ENCODE peak calls at places on chromosomes 2 and 18, in six cellular contexts. D is GM12864, G is foreskin fibroblast, E is progenitor cell of endocrine pancreas, S is endodermal cell, X is choroid plexus epithelial cell. Q is an unnamed sample.
A peak's percentile ranks its signal among the peaks of the same experiment; 100 is the strongest.

GRCh38 chr2:10712186-10712809 is 9.1 kb upstream of the ATP6V1C2 start:
- DNase-seq in X (no peak), E (no peak), D (no peak), S (peak; percentile 54), G (no peak), Q (no peak)

GRCh38 chr18:58314284-58314683 is 270.3 kb downstream of the NEDD4L start:
- DNase-seq in D (no peak), G (peak; percentile 93), E (no peak), X (peak; percentile 83), S (no peak), Q (no peak)

GRCh38 chr2:224027070-224027469 is 12.0 kb downstream of the SERPINE2 start:
- DNase-seq in X (no peak), G (no peak), E (no peak), S (peak; percentile 96), D (no peak), Q (no peak)

GRCh38 chr18:31685097-31686082 is 1.0 kb upstream of the B4GALT6 start:
- DNase-seq in S (peak; percentile 92), X (peak; percentile 75), G (peak; percentile 48), D (peak; percentile 48), E (peak; percentile 77), Q (peak; percentile 19)

GRCh38 chr2:117944816-117945215 is 69.1 kb downstream of the CCDC93 start:
- DNase-seq in X (no peak), S (no peak), G (no peak), E (no peak), D (no peak), Q (no peak)

GRCh38 chr2:2173633-2174032 is 157.4 kb downstream of the MYT1L start:
- DNase-seq in E (no peak), S (no peak), X (no peak), G (no peak), D (no peak), Q (no peak)

GRCh38 chr2:8589721-8590120 is 92.1 kb upstream of the ID2 start:
- DNase-seq in D (no peak), S (no peak), X (no peak), G (no peak), E (no peak), Q (no peak)

GRCh38 chr2:19048593-19049264 is 309.7 kb downstream of the OSR1 start:
- DNase-seq in S (no peak), X (peak; percentile 27), D (no peak), E (no peak), G (no peak), Q (no peak)

GRCh38 chr2:233247744-233248143 is 3.7 kb upstream of the ATG16L1 start:
- DNase-seq in D (no peak), G (peak; percentile 21), E (no peak), X (no peak), S (no peak), Q (no peak)

GRCh38 chr2:127029652-127030051 is 77.3 kb downstream of the BIN1 start:
- DNase-seq in D (no peak), E (no peak), G (no peak), X (peak; percentile 81), S (no peak), Q (no peak)

GRCh38 chr2:145075454-145076062 is 555.6 kb upstream of the ZEB2 start:
- DNase-seq in X (peak; percentile 47), E (no peak), D (no peak), G (no peak), S (no peak), Q (no peak)

GRCh38 chr18:40431071-40431998 is 1523.7 kb upstream of the PIK3C3 start:
- DNase-seq in S (no peak), E (no peak), G (no peak), D (no peak), X (peak; percentile 7), Q (peak; percentile 73)

GRCh38 chr18:43692291-43692690 is 415.0 kb upstream of the SYT4 start:
- DNase-seq in G (peak; percentile 33), S (no peak), E (no peak), D (no peak), X (peak; percentile 61), Q (no peak)

GRCh38 chr2:25198209-25198525 is 29.8 kb upstream of the POMC start:
- DNase-seq in X (no peak), S (no peak), G (no peak), E (no peak), D (no peak), Q (no peak)

GRCh38 chr2:209525834-209526281 is 102.0 kb downstream of the MAP2 start:
- DNase-seq in E (no peak), D (no peak), X (peak; percentile 93), G (peak; percentile 67), S (no peak), Q (no peak)

GRCh38 chr2:53202063-53202462 is 565.5 kb upstream of the CHAC2 start:
- DNase-seq in X (peak; percentile 79), E (no peak), S (no peak), G (peak; percentile 9), D (no peak), Q (peak; percentile 39)

GRCh38 chr18:13528739-13529392 is 197.5 kb downstream of the FAM210A start:
- DNase-seq in S (peak; percentile 14), G (no peak), X (no peak), E (no peak), D (no peak), Q (no peak)

GRCh38 chr2:68292108-68292710 is 27.5 kb downstream of the CNRIP1 start:
- DNase-seq in E (no peak), X (peak; percentile 63), G (no peak), D (peak; percentile 22), S (peak; percentile 58), Q (no peak)

GRCh38 chr2:182726473-182726872 is 10.4 kb downstream of the DNAJC10 start:
- DNase-seq in G (no peak), X (no peak), D (no peak), E (no peak), S (no peak), Q (no peak)

GRCh38 chr2:200599206-200599605 is 13.4 kb downstream of the AOX1 start:
- DNase-seq in E (no peak), D (no peak), X (no peak), S (no peak), G (no peak), Q (no peak)

GRCh38 chr2:19898592-19899329 is 3.0 kb downstream of the TTC32 start:
- DNase-seq in E (no peak), X (no peak), D (no peak), S (no peak), G (no peak), Q (no peak)

GRCh38 chr2:42102606-42103450 is 55.0 kb downstream of the PKDCC start:
- DNase-seq in G (no peak), S (peak; percentile 98), E (peak; percentile 47), X (peak; percentile 85), D (no peak), Q (no peak)

GRCh38 chr18:58682429-58683069 is 11.3 kb downstream of the MALT1 start:
- DNase-seq in E (no peak), X (peak; percentile 93), D (no peak), G (peak; percentile 77), S (no peak), Q (peak; percentile 55)

GRCh38 chr2:160735696-160736095 is 242.1 kb upstream of the RBMS1 start:
- DNase-seq in D (no peak), S (no peak), X (no peak), G (no peak), E (no peak), Q (no peak)

GRCh38 chr2:59936031-59936430 is 617.4 kb downstream of the BCL11A start:
- DNase-seq in D (no peak), X (no peak), E (no peak), S (no peak), G (no peak), Q (no peak)

GRCh38 chr2:59930430-59930829 is 623.0 kb downstream of the BCL11A start:
- DNase-seq in E (no peak), X (no peak), D (no peak), S (no peak), G (no peak), Q (no peak)

GRCh38 chr2:59933948-59934347 is 619.5 kb downstream of the BCL11A start:
- DNase-seq in E (no peak), D (no peak), S (no peak), G (no peak), X (no peak), Q (no peak)

GRCh38 chr2:59935005-59935404 is 618.4 kb downstream of the BCL11A start:
- DNase-seq in S (no peak), X (no peak), D (no peak), G (no peak), E (no peak), Q (no peak)

DNA sequence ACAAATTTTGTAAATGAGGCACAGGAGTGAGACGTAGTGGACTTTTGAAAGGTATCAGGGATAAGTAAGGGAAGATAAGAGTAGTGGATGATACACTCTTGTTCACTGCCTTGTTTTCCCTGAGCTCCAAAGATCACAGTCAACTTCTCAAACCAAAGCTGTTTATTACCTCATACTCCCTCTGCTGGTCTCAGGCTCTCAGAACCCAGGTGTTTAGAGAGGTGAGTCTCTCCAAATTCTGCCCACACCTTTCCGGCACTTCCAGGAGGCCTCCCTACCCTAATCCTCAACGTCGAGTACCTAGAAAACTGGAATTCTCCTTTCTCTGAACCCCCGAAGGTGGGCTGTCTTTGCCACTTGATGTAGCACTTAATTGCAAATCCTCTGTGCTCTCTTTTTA is 621.1 kb downstream of the BCL11A start:
- DNase-seq in G (no peak), D (no peak), E (no peak), X (no peak), S (peak; percentile 76), Q (no peak)
- TF ChIP-seq CTCF in G (no peak), D (no peak), E (peak; percentile 13), X (no peak), S (peak; percentile 79), Q (peak; percentile 8)

DNA sequence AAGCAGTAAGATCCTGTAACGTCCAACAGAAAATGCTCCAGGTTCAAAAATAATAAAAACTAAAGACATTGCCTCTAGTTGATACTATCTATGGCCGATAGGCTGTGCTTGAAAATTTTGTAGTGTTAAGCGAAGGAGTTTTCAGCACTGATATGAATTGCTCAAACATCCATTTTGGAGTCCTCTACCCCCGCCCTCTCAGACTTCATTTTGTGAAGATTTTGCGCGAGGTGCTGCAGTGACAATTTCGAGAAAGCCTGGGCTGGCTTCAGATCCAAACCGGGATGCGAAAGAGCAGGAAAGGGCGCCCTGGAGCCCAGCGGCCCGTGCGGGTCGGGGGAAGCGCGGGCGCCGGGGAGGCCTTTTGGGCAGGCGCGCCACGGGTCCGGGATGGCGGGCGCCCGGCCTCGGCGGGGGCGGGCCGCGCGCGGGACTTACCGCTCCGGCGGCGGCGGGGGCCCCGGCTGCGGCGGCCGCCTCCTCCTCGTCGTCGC is 1.8 kb downstream of the SP3 start:
- DNase-seq in G (peak; percentile 35), E (no peak), D (peak; percentile 59), S (no peak), X (peak; percentile 86), Q (no peak)
- TF ChIP-seq CTCF in G (peak; percentile 26), E (peak; percentile 43), D (peak; percentile 32), S (peak; percentile 55), X (peak; percentile 46), Q (no peak)

GRCh38 chr18:25349131-25349925 is 2.6 kb downstream of the ZNF521 start:
- DNase-seq in S (peak; percentile 78), G (peak; percentile 61), D (no peak), E (peak; percentile 30), X (peak; percentile 39), Q (no peak)
- TF ChIP-seq CTCF in S (no peak), G (no peak), D (no peak), E (no peak), X (no peak), Q (no peak)

DNA sequence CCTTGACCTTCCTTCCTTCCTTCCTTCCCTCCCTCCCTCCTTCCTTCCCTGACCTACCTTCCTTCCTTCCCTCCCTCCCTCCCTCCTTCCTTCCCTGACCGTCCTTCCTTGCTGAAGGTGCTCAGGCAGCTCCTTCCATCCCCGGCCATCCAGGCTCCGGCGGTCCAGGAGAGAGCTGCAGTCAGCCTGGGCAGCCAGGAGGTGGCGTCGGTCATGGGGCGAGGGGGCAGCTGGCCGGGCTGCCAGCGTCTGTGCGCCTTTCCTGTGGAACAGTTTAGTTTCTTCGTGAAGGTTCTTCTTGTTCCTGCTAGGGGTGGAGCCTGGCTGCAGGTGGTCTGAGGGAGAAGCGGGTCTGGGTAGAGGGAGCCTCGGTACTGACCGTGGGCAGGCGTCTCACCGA is 15.7 kb downstream of the GPR35 start:
- DNase-seq in G (peak; percentile 13), E (peak; percentile 52), D (no peak), S (peak; percentile 91), X (peak; percentile 43), Q (no peak)
- TF ChIP-seq CTCF in G (peak; percentile 29), E (peak; percentile 71), D (no peak), S (peak; percentile 81), X (peak; percentile 61), Q (peak; percentile 91)